ENCODE peak calls at places on chromosome 9, in seven cellular contexts. One of them, this sample, is unnamed.

GRCh38 chr9:131738838-131739191 is 1.1 kb downstream of the RAPGEF1 start:
- DNase-seq in head of caudate nucleus: no peak
- DNase-seq in neural crest cell: peak
- DNase-seq in astrocyte of the spinal cord: no peak
- DNase-seq in WTC11: peak
- DNase-seq in GM19239: no peak
- DNase-seq in Karpas-422: no peak
- DNase-seq in this sample: no peak

GRCh38 chr9:130661461-130662098 is 2.8 kb upstream of the PRDM12 start:
- DNase-seq in head of caudate nucleus: no peak
- DNase-seq in neural crest cell: no peak
- DNase-seq in astrocyte of the spinal cord: no peak
- DNase-seq in WTC11: peak
- DNase-seq in GM19239: no peak
- DNase-seq in Karpas-422: no peak
- DNase-seq in this sample: no peak

GRCh38 chr9:78958887-78959286 is 612.9 kb upstream of the TLE4 start:
- DNase-seq in head of caudate nucleus: no peak
- DNase-seq in neural crest cell: no peak
- DNase-seq in astrocyte of the spinal cord: no peak
- DNase-seq in WTC11: no peak
- DNase-seq in GM19239: no peak
- DNase-seq in Karpas-422: peak
- DNase-seq in this sample: no peak

GRCh38 chr9:122126340-122127333 is 32.9 kb downstream of the NDUFA8 start:
- DNase-seq in head of caudate nucleus: no peak
- DNase-seq in neural crest cell: no peak
- DNase-seq in astrocyte of the spinal cord: peak
- DNase-seq in WTC11: peak
- DNase-seq in GM19239: no peak
- DNase-seq in Karpas-422: no peak
- DNase-seq in this sample: peak

GRCh38 chr9:7145361-7146069 is 387.7 kb downstream of the KDM4C start:
- DNase-seq in head of caudate nucleus: no peak
- DNase-seq in neural crest cell: no peak
- DNase-seq in astrocyte of the spinal cord: no peak
- DNase-seq in WTC11: no peak
- DNase-seq in GM19239: no peak
- DNase-seq in Karpas-422: no peak
- DNase-seq in this sample: no peak

GRCh38 chr9:122498883-122499288 is 11.7 kb upstream of the OR1J2 start:
- DNase-seq in head of caudate nucleus: no peak
- DNase-seq in neural crest cell: no peak
- DNase-seq in astrocyte of the spinal cord: peak
- DNase-seq in WTC11: peak
- DNase-seq in GM19239: peak
- DNase-seq in Karpas-422: peak
- DNase-seq in this sample: peak

GRCh38 chr9:73565833-73566465 is 414.3 kb downstream of the ANXA1 start:
- DNase-seq in head of caudate nucleus: peak
- DNase-seq in neural crest cell: no peak
- DNase-seq in astrocyte of the spinal cord: peak
- DNase-seq in WTC11: peak
- DNase-seq in GM19239: no peak
- DNase-seq in Karpas-422: peak
- DNase-seq in this sample: peak

GRCh38 chr9:34179528-34180138 is 790 bp downstream of the UBAP1 start:
- DNase-seq in head of caudate nucleus: no peak
- DNase-seq in neural crest cell: no peak
- DNase-seq in astrocyte of the spinal cord: peak
- DNase-seq in WTC11: no peak
- DNase-seq in GM19239: peak
- DNase-seq in Karpas-422: no peak
- DNase-seq in this sample: peak

GRCh38 chr9:135468866-135469521 is 10.6 kb upstream of the PPP1R26 start:
- DNase-seq in head of caudate nucleus: peak
- DNase-seq in neural crest cell: no peak
- DNase-seq in astrocyte of the spinal cord: no peak
- DNase-seq in WTC11: no peak
- DNase-seq in GM19239: no peak
- DNase-seq in Karpas-422: no peak
- DNase-seq in this sample: peak

GRCh38 chr9:89536618-89537017 is 38.7 kb upstream of the SEMA4D start:
- DNase-seq in head of caudate nucleus: no peak
- DNase-seq in neural crest cell: no peak
- DNase-seq in astrocyte of the spinal cord: no peak
- DNase-seq in WTC11: no peak
- DNase-seq in GM19239: no peak
- DNase-seq in Karpas-422: no peak
- DNase-seq in this sample: no peak

GRCh38 chr9:4413856-4414255 is 76.4 kb upstream of the SLC1A1 start:
- DNase-seq in head of caudate nucleus: no peak
- DNase-seq in neural crest cell: no peak
- DNase-seq in astrocyte of the spinal cord: no peak
- DNase-seq in WTC11: no peak
- DNase-seq in GM19239: no peak
- DNase-seq in Karpas-422: no peak
- DNase-seq in this sample: no peak

This sample was measured in fibroblast of pulmonary artery.